ENCODE peak calls at places on chromosome 6, in seven cellular contexts. O is K562, S is GM12864, G is B cell, X is GM20000, T is AG10803, Z is BE2C. H is an unnamed sample.
A peak's percentile ranks its signal among the peaks of the same experiment; 100 is the strongest.

GRCh38 chr6:6315660-6316059 is 4.8 kb downstream of the F13A1 start:
- DNase-seq in T (peak; percentile 45), Z (peak; percentile 40), X (peak; percentile 54), O (peak; percentile 69), G (peak; percentile 61), S (no peak), H (peak; percentile 39)

GRCh38 chr6:8556370-8557018 is 121.1 kb upstream of the SLC35B3 start:
- DNase-seq in O (no peak), Z (no peak), S (no peak), X (no peak), G (no peak), T (peak; percentile 3), H (no peak)

GRCh38 chr6:131381052-131381451 is 192.0 kb upstream of the ARG1 start:
- DNase-seq in S (no peak), O (no peak), T (peak; percentile 43), Z (no peak), G (no peak), X (no peak), H (no peak)

GRCh38 chr6:106005954-106006353 is 80.2 kb upstream of the PRDM1 start:
- DNase-seq in Z (no peak), O (no peak), S (no peak), T (no peak), X (no peak), G (no peak), H (no peak)

GRCh38 chr6:118936304-118936703 is 1.3 kb upstream of the MCM9 start:
- DNase-seq in G (no peak), T (no peak), O (no peak), Z (no peak), X (no peak), S (no peak), H (no peak)

GRCh38 chr6:130625825-130626500 is 201.2 kb upstream of the SMLR1 start:
- DNase-seq in G (no peak), Z (no peak), O (no peak), S (no peak), X (peak; percentile 34), T (peak; percentile 87), H (peak; percentile 22)

GRCh38 chr6:104256547-104257144 is 603.1 kb downstream of the HACE1 start:
- DNase-seq in Z (no peak), X (no peak), S (no peak), O (no peak), T (no peak), G (no peak), H (no peak)

GRCh38 chr6:53899512-53899911 is 104.7 kb downstream of the LRRC1 start:
- DNase-seq in T (no peak), X (no peak), O (no peak), G (no peak), Z (no peak), S (no peak), H (no peak)

GRCh38 chr6:104896914-104897313 is 37.2 kb upstream of the HACE1 start:
- DNase-seq in X (no peak), T (no peak), G (no peak), O (no peak), S (no peak), Z (no peak), H (no peak)

DNA sequence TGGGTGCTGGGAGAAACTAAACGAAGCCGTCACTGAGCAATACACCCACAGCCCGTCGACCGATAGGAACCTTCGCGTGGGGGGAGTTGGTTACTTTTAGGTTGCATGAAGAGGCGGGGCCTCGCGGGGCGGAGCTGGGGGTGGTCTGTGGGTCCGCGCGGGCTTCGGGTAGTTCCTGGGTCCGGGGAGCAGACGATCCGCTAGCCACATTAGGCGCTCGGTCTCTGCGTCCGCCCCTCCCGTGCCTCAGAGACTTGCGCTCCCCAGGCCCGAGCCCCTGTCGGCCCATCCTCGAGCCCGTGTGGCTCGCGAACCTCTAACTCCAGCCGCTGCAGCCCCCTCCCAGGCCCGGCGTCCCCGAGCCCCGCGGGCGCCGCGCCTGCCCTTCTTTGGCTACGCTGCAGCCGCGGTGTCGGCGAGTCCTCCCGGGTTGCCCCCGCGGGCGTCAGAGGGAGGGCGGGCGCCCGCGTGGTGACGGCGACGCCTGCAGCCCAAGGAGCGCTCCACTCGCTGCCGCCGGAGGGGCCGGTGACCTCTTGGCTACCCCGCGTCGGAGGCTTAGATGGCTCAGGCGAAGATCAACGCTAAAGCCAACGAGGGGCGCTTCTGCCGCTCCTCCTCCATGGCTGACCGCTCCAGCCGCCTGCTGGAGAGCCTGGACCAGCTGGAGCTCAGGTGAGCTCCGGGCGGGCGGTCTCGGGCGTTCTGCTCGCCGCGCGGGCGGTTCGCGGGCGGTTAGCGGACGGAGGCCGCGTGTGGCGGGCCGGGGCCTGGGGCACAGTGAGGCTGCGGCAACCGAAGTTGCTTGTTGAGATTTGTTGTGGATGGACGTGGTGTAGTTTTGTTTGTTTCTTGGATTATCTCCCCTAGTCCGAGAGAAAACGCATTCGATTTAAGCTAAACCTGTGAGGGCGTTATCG is at the start of gene BAG2:
- DNase-seq in Z (peak; percentile 83), G (peak; percentile 93), S (peak; percentile 85), X (peak; percentile 92), O (peak; percentile 89), T (peak; percentile 88), H (peak; percentile 93)
- TF ChIP-seq CTCF in Z (no peak), G (no peak), S (peak; percentile 25), X (no peak), O (peak; percentile 1), T (no peak), H (peak; percentile 11)

DNA sequence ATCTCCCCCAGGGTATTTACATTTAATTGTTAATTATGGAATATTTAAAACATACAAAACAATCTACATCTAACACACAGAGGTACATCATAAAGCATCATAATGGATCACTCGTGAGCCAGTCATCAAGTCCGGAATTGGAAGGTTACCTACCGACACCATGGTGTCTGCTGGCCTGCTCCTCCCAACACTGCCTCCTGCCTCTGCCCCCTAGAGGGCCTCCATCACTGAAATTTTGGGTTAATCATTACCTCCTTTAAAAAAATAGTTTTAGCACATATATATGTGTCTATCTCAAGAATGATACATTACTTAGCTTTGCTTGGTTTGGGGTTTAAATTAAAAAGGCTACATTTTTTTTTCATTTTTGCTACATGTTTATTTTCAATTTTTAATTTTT is 114.6 kb upstream of the PDE10A start:
- DNase-seq in O (no peak), T (no peak), G (no peak), S (no peak), X (no peak), Z (no peak), H (no peak)
- TF ChIP-seq CTCF in O (peak; percentile 22), T (no peak), G (no peak), S (no peak), X (no peak), Z (no peak), H (no peak)

DNA sequence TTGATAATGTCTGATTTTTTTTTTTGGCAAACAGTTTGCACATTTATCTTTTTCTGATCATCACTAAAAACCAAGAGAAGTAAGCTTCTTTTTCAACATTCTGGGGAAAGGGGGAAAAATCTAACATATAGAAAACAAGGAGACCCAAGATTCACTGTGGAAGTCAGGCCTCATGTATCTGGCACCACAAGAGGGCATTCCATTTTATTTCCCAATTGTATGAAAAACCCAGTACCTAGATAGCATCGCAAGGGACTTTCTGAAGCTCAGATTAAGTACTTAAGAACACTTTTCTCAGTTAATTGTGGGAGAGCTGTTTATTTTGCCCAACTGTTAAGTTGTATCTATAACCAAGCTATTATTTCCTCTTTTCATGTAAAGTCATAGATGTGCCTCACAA is 152.9 kb downstream of the KLHL32 start:
- DNase-seq in Z (no peak), X (no peak), O (no peak), G (no peak), S (no peak), T (no peak), H (no peak)
- TF ChIP-seq CTCF in Z (peak; percentile 12), X (no peak), O (no peak), G (no peak), S (no peak), T (no peak), H (no peak)

GRCh38 chr6:112370946-112371345 is 23.8 kb downstream of the RFPL4B start:
- DNase-seq in Z (no peak), T (peak; percentile 11), S (no peak), O (no peak), X (no peak), G (no peak), H (no peak)

GRCh38 chr6:112367655-112368054 is 20.5 kb downstream of the RFPL4B start:
- DNase-seq in X (no peak), S (no peak), Z (no peak), T (no peak), G (no peak), O (no peak), H (no peak)

GRCh38 chr6:112366695-112367546 is 19.8 kb downstream of the RFPL4B start:
- DNase-seq in O (no peak), S (no peak), Z (no peak), T (no peak), G (no peak), X (no peak), H (no peak)

DNA sequence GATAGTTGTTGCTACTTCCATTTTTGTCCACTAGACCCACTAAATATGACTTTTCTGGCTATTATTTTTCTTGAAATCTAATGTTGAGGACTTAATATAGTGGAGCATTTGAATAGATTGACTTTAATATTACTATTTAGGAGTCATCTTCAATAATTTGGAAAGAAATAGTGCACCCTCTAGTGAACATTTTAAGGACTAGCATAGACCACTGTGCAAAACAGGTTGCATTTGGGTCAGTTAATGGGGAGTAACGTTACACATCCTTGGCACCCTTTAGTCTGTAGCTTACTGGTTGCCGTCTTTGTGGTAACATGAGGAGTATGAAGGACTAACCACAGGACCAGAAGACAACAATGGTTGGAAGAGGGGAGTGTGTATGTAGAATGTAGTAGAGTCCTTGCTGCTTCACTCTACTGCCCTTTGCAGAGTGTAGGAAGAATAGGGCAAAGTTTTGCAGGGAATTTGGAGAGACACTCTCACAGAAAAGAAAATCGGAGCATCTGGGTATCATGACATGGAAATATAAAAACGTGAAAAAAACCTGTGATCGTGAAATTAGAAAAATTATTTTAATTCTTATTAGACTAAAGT is 25.2 kb downstream of the RFPL4B start:
- DNase-seq in S (no peak), O (no peak), X (no peak), G (no peak), Z (no peak), T (peak; percentile 48), H (no peak)
- TF ChIP-seq CTCF in S (peak; percentile 32), O (peak; percentile 50), X (no peak), G (no peak), Z (peak; percentile 57), T (peak; percentile 71), H (no peak)

GRCh38 chr6:137588472-137588871 is 94.3 kb upstream of the OLIG3 start:
- DNase-seq in T (no peak), X (no peak), Z (no peak), G (no peak), O (no peak), S (no peak), H (no peak)

GRCh38 chr6:137590684-137591083 is 96.5 kb upstream of the OLIG3 start:
- DNase-seq in S (no peak), Z (no peak), G (no peak), X (no peak), T (no peak), O (no peak), H (no peak)

DNA sequence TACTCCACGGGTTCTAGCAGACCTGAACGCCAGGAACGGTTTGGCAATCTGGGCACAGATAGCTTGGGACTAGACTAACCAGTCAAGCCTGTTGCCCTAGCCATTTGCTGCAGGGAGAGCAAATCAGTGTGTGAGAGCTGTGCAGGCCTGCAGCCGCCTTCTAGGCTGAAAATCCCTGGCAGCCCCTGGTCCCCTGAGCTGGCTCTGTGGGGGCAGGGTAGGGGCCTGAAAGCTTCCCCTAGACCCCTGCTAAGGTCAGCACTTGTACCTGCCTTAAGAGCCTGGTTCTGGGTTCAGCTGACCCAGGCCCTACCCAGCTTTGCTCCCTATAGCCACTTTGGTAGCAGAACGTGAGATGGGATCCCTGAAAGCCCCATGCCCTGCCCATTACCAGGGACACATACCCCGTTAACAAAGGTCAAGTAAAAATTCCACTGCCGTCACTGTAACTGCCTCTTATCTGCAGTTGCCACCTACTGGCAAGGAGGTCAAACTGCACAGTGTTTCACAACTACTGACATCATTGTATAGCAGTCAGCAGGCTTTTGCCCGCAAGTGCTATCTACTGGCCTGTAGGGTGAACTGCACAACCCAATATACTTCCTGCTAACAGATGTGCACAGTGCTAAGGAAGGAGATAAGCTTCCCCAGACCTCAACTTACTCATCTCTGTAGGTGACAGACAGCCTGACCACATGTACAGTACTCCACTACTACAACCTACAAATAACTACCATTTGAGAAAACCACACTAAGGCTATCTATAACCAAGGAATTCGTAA is 95.1 kb upstream of the OLIG3 start:
- DNase-seq in X (peak; percentile 56), S (peak; percentile 84), G (peak; percentile 33), Z (peak; percentile 72), O (peak; percentile 69), T (peak; percentile 16), H (peak; percentile 50)
- TF ChIP-seq CTCF in X (peak; percentile 19), S (peak; percentile 95), G (peak; percentile 52), Z (peak; percentile 98), O (peak; percentile 95), T (peak; percentile 19), H (peak; percentile 49)

H was measured in GM10248.